ENCODE peak calls at places on chromosomes 7 and 10, in nine cellular contexts. L is HCT116, E is endothelial cell of umbilical vein, C is SK-N-SH, J is esophagus muscularis mucosa, B is prostate gland, V is Panc1, Q is transverse colon, A is sigmoid colon. I is an unnamed sample. For H3K9me3, the result is how much of the 10 kb centered on the place peaks cover.

GRCh38 chr10:52314822-52315552 is 906 bp downstream of the DKK1 start:
- DNase-seq in C (peak), J (no peak), L (no peak), B (no peak), A (no peak), E (no peak), Q (peak), V (no peak), I (peak)

GRCh38 chr7:29194206-29194593 is 375 bp upstream of the CHN2 start:
- DNase-seq in V (no peak), Q (peak), J (no peak), E (no peak), L (no peak), B (no peak), A (peak), C (no peak), I (no peak)

GRCh38 chr7:24755541-24756416 is 1.5 kb downstream of the GSDME start:
- DNase-seq in E (peak), V (no peak), B (no peak), L (no peak), A (no peak), C (no peak), J (no peak), Q (no peak), I (no peak)

GRCh38 chr10:101101488-101101887 is 29.6 kb upstream of the TLX1 start:
- DNase-seq in C (no peak), L (no peak), E (no peak), J (no peak), B (no peak), V (no peak), A (no peak), Q (no peak), I (no peak)

GRCh38 chr10:132326925-132327324 is 5.1 kb upstream of the LRRC27 start:
- DNase-seq in A (peak), Q (no peak), E (no peak), J (no peak), B (no peak), L (no peak), C (no peak), V (no peak), I (peak)

GRCh38 chr10:100303724-100304319 is 17.3 kb upstream of the BLOC1S2 start:
- DNase-seq in J (no peak), C (peak), Q (no peak), A (no peak), L (peak), V (peak), B (no peak), E (peak), I (no peak)

GRCh38 chr10:130137077-130137448 is 872 bp downstream of the GLRX3 start:
- DNase-seq in Q (no peak), L (no peak), C (peak), A (no peak), J (no peak), E (peak), B (no peak), V (no peak), I (no peak)

GRCh38 chr10:191703-192518 is 56.7 kb downstream of the ZMYND11 start:
- DNase-seq in Q (no peak), E (no peak), L (no peak), V (no peak), B (no peak), C (no peak), J (no peak), A (no peak), I (no peak)

GRCh38 chr7:127880454-127880853 is 150.8 kb downstream of the LRRC4 start:
- DNase-seq in L (no peak), V (no peak), B (no peak), A (no peak), E (no peak), J (no peak), C (no peak), Q (no peak), I (no peak)

GRCh38 chr10:77575271-77576006 is 62.2 kb downstream of the KCNMA1 start:
- DNase-seq in L (no peak), C (no peak), J (no peak), B (no peak), Q (no peak), A (peak), V (no peak), E (no peak), I (no peak)

GRCh38 chr7:93249749-93250148 is 17.6 kb downstream of the VPS50 start:
- DNase-seq in Q (no peak), E (no peak), C (no peak), V (no peak), L (no peak), B (no peak), J (no peak), A (no peak), I (no peak)

GRCh38 chr7:129072410-129073063 is 17.6 kb upstream of the TNPO3 start:
- DNase-seq in L (no peak), C (no peak), Q (no peak), A (no peak), B (no peak), V (no peak), J (no peak), E (no peak), I (no peak)

GRCh38 chr10:63114031-63114814 is 18.9 kb upstream of the NRBF2 start:
- DNase-seq in C (no peak), A (peak), E (no peak), J (peak), B (peak), V (no peak), Q (peak), L (no peak), I (peak)

GRCh38 chr10:91444211-91444610 is 34.1 kb downstream of the HECTD2 start:
- DNase-seq in C (no peak), J (no peak), E (no peak), A (no peak), L (no peak), V (no peak), Q (no peak), B (no peak), I (no peak)

GRCh38 chr10:17229016-17229716 is 1.1 kb downstream of the VIM start:
- DNase-seq in C (peak), J (peak), E (peak), L (no peak), B (peak), V (no peak), A (peak), Q (peak), I (peak)

GRCh38 chr7:102287082-102287464 is 405 bp downstream of the SH2B2 start:
- DNase-seq in Q (no peak), C (peak), V (no peak), E (peak), J (no peak), B (no peak), A (no peak), L (no peak), I (no peak)

GRCh38 chr7:96675548-96675947 is 34.1 kb downstream of the SEM1 start:
- DNase-seq in V (no peak), C (no peak), A (no peak), J (no peak), E (peak), B (no peak), L (no peak), Q (no peak), I (no peak)

GRCh38 chr10:2619472-2619871 is 447.9 kb upstream of the PFKP start:
- DNase-seq in B (no peak), L (no peak), Q (no peak), J (no peak), C (peak), E (no peak), A (no peak), V (peak), I (no peak)

DNA sequence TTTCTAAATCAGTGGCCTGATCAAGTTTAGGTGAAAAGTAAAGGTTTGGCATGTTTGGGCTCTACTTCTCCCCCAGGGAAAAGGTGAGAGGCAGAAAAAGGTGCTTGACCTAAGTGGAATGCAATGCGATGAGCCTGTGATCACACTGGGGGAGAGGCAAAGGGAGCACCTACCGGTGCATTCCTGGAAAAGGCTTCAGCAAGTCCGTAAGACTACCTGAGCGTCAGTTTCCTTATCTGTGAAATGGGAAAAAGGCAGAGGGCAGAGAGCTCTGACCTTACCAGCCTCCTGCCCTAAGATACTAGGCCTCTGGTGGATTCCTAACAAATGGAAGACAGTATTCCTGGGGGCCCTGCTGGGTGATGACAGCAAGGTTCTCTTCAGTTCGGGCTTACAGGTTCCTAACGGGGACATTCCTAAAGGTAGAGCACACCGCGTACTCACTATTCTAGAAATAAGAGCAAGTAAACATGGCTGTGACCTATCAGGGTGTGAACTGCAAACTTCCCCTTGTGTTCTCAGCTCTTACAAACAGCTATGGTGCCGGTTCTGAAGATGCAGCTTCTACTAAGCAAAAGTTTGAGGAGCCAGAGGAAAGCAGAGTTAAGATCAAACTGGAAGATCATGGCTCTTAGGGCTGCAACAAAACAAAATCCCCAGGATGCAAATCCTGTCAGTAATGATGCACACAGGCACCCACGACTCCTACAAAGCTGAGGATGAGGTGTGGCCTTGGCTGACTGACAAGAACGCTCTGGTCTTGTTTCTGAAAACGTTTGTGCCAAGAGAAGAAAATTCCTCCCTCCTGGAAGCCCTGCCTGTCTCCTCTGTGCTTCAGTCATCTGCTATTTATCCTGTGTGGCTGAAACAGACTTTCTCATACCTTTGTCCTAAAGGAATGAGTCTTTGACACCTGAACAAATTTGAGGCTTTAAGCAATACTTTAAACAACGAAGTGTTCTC is 13.3 kb upstream of the ACSL5 start:
- DNase-seq in C (no peak), J (no peak), L (no peak), Q (peak), E (peak), B (peak), V (no peak), A (no peak), I (no peak)
- TF ChIP-seq POLR2AphosphoS5 in C (no peak), J (peak), L (peak), Q (no peak), E (no peak), B (peak), V (no peak), A (no peak), I (no peak)

GRCh38 chr10:131175891-131176290 is 135.6 kb downstream of the TCERG1L start:
- DNase-seq in V (no peak), B (no peak), A (no peak), L (no peak), J (no peak), Q (no peak), C (no peak), E (no peak), I (peak)

GRCh38 chr10:131178521-131178920 is 133.0 kb downstream of the TCERG1L start:
- DNase-seq in A (peak), V (no peak), Q (no peak), L (no peak), B (no peak), C (no peak), J (no peak), E (no peak), I (no peak)

GRCh38 chr10:131177431-131178327 is 133.8 kb downstream of the TCERG1L start:
- DNase-seq in Q (no peak), B (peak), L (no peak), V (no peak), A (peak), C (peak), J (no peak), E (no peak), I (peak)

GRCh38 chr10:131174651-131175540 is 136.6 kb downstream of the TCERG1L start:
- DNase-seq in Q (no peak), E (no peak), A (peak), B (no peak), L (no peak), J (no peak), V (no peak), C (no peak), I (no peak)

GRCh38 chr10:131176907-131177306 is 134.6 kb downstream of the TCERG1L start:
- DNase-seq in J (no peak), A (no peak), V (no peak), L (no peak), E (no peak), Q (no peak), B (no peak), C (no peak), I (no peak)
- H3K9me3 ChIP-seq in J (under half), A (under half), V (under half), L (under half), E (under half), Q (under half), B (under half), C (under half), I (under half)

GRCh38 chr7:108603922-108604684 is 34.4 kb downstream of the DNAJB9 start:
- DNase-seq in L (no peak), A (no peak), B (no peak), J (no peak), Q (no peak), E (no peak), V (no peak), C (no peak), I (no peak)
- TF ChIP-seq POLR2AphosphoS5 in L (no peak), A (no peak), B (no peak), J (no peak), Q (no peak), E (no peak), V (no peak), C (no peak), I (no peak)

GRCh38 chr7:158262284-158263109 is 325.1 kb downstream of the PTPRN2 start:
- DNase-seq in Q (no peak), B (no peak), E (no peak), C (no peak), L (no peak), J (no peak), V (no peak), A (no peak), I (no peak)
- H3K9me3 ChIP-seq in Q (under half), B (under half), E (under half), C (under half), L (under half), J (under half), V (under half), A (under half), I (under half)

GRCh38 chr10:97235353-97235752 is 49.6 kb upstream of the SLIT1 start:
- DNase-seq in Q (no peak), L (no peak), B (no peak), J (no peak), C (no peak), A (no peak), V (no peak), E (no peak), I (no peak)
- TF ChIP-seq POLR2AphosphoS5 in Q (no peak), L (no peak), B (no peak), J (no peak), C (no peak), A (no peak), V (no peak), E (no peak), I (no peak)